ENCODE peak calls at places on chromosomes 4 and X, in five cellular contexts. Q, G, D, O and V are unnamed samples.

GRCh38 chrX:97109730-97110129 is 226.0 kb downstream of the RPA4 start:
- DNase-seq in Q (no peak), D (no peak), G (no peak), O (no peak), V (no peak)

GRCh38 chrX:100413231-100413630 is 3.2 kb upstream of the PCDH19 start:
- DNase-seq in G (no peak), D (peak; percentile 48), O (no peak), Q (peak; percentile 62), V (peak; percentile 25)

GRCh38 chrX:36974896-36975295 is 33.3 kb upstream of the FAM47C start:
- DNase-seq in D (no peak), O (no peak), Q (no peak), G (no peak), V (no peak)

GRCh38 chrX:107450823-107451509 is 1.5 kb downstream of the FRMPD3 start:
- DNase-seq in Q (no peak), D (no peak), G (no peak), O (peak; percentile 67), V (no peak)

GRCh38 chrX:140057001-140057411 is 91.7 kb upstream of the CXorf66 start:
- DNase-seq in O (peak; percentile 32), D (peak; percentile 68), Q (peak; percentile 85), G (peak; percentile 48), V (peak; percentile 36)

GRCh38 chr4:84878090-84878489 is 88.4 kb downstream of the WDFY3 start:
- DNase-seq in Q (no peak), O (no peak), G (no peak), D (peak; percentile 89), V (no peak)

GRCh38 chrX:19874391-19875050 is 12.9 kb downstream of the SH3KBP1 start:
- DNase-seq in G (no peak), Q (no peak), O (no peak), D (no peak), V (no peak)

GRCh38 chr4:75549019-75549418 is 6.8 kb upstream of the ODAPH start:
- DNase-seq in Q (no peak), G (no peak), D (no peak), O (no peak), V (no peak)

GRCh38 chrX:55220119-55220794 is at the start of gene PAGE5:
- DNase-seq in G (no peak), O (no peak), Q (no peak), D (no peak), V (peak; percentile 3)

GRCh38 chr4:61468091-61468720 is 268.1 kb downstream of the ADGRL3 start:
- DNase-seq in O (no peak), G (no peak), Q (no peak), D (peak; percentile 58), V (no peak)

GRCh38 chr4:46676364-46676763 is 232.7 kb downstream of the COX7B2 start:
- DNase-seq in Q (no peak), D (no peak), O (no peak), G (no peak), V (no peak)